ENCODE peak calls at places on chromosomes 12 and 14, in ten cellular contexts. N, S, I, W, C, V, M, B, P and F are unnamed samples.

GRCh38 chr12:54394986-54395385 is 10.5 kb upstream of the ZNF385A start:
- DNase-seq in N (no peak), S (no peak), I (no peak), W (no peak), C (no peak), V (no peak), M (no peak), B (no peak), P (no peak), F (no peak)

GRCh38 chr12:52423661-52424503 is 10.3 kb downstream of the KRT75 start:
- DNase-seq in N (no peak), S (no peak), I (no peak), W (peak; percentile 31), C (no peak), V (no peak), M (no peak), B (no peak), P (no peak), F (no peak)

GRCh38 chr14:105974902-105975301 is 448.5 kb downstream of the TMEM121 start:
- DNase-seq in N (no peak), S (no peak), I (no peak), W (no peak), C (peak; percentile 36), V (no peak), M (peak; percentile 92), B (no peak), P (no peak), F (no peak)

GRCh38 chr12:1630827-1631591 is 2.0 kb downstream of the WNT5B start:
- DNase-seq in N (no peak), S (no peak), I (no peak), W (no peak), C (no peak), V (peak; percentile 67), M (no peak), B (peak; percentile 86), P (no peak), F (no peak)

GRCh38 chr12:103868215-103868614 is 27.2 kb upstream of the NT5DC3 start:
- DNase-seq in N (peak; percentile 25), S (no peak), I (no peak), W (peak; percentile 37), C (no peak), V (peak; percentile 73), M (no peak), B (no peak), P (no peak), F (no peak)

GRCh38 chr14:39015964-39016577 is 87.0 kb downstream of the SEC23A start:
- DNase-seq in N (no peak), S (no peak), I (no peak), W (peak; percentile 38), C (no peak), V (peak; percentile 18), M (no peak), B (no peak), P (no peak), F (no peak)

GRCh38 chr12:107275530-107275929 is 182.2 kb upstream of the CRY1 start:
- DNase-seq in N (no peak), S (no peak), I (no peak), W (no peak), C (no peak), V (no peak), M (no peak), B (no peak), P (no peak), F (no peak)

GRCh38 chr12:64522316-64522715 is 70.4 kb downstream of the TBK1 start:
- DNase-seq in N (peak; percentile 13), S (no peak), I (peak; percentile 72), W (peak; percentile 41), C (no peak), V (peak; percentile 60), M (no peak), B (no peak), P (no peak), F (no peak)